ENCODE peak calls at places on chromosome 10, in seven cellular contexts. K, Z, G, O, B, Q and H are unnamed samples.

GRCh38 chr10:106925187-106925586 is 239.3 kb downstream of the SORCS1 start:
- DNase-seq in Z (no peak), G (no peak), K (no peak), Q (no peak), B (no peak), O (no peak), H (no peak)

GRCh38 chr10:133009218-133009954 is 67.0 kb upstream of the CFAP46 start:
- DNase-seq in Z (no peak), K (no peak), B (no peak), O (peak), G (no peak), Q (no peak), H (no peak)

GRCh38 chr10:117221156-117221711 is 19.7 kb upstream of the SLC18A2 start:
- DNase-seq in O (peak), G (peak), Q (no peak), Z (peak), K (peak), B (no peak), H (no peak)

GRCh38 chr10:2986341-2986933 is 80.9 kb upstream of the PFKP start:
- DNase-seq in K (no peak), G (no peak), B (no peak), Q (no peak), Z (no peak), O (no peak), H (no peak)

GRCh38 chr10:31031666-31032514 is at the start of gene ZNF438:
- DNase-seq in O (peak), K (peak), B (peak), G (peak), Z (peak), Q (peak), H (peak)

GRCh38 chr10:78712147-78712546 is 356.6 kb upstream of the ZMIZ1 start:
- DNase-seq in O (no peak), K (no peak), B (no peak), Q (no peak), Z (no peak), G (peak), H (no peak)

GRCh38 chr10:132545659-132546367 is 8.2 kb downstream of the INPP5A start:
- DNase-seq in B (no peak), K (no peak), G (no peak), Z (no peak), Q (no peak), O (no peak), H (no peak)

GRCh38 chr10:8183241-8183704 is 128.8 kb downstream of the GATA3 start:
- DNase-seq in B (no peak), O (no peak), K (no peak), Z (no peak), Q (no peak), G (no peak), H (peak)

GRCh38 chr10:71390435-71390820 is 6.3 kb upstream of the CDH23 start:
- DNase-seq in Q (no peak), Z (no peak), G (peak), B (no peak), K (no peak), O (no peak), H (no peak)

GRCh38 chr10:71996598-71997371 is 32.6 kb downstream of the CHST3 start:
- DNase-seq in G (no peak), K (no peak), Z (no peak), B (peak), Q (no peak), O (no peak), H (no peak)

GRCh38 chr10:1551636-1552338 is 185.5 kb downstream of the ADARB2 start:
- DNase-seq in K (no peak), B (no peak), O (no peak), Q (no peak), Z (no peak), G (no peak), H (no peak)

GRCh38 chr10:103874730-103875129 is 19.4 kb upstream of the SH3PXD2A start:
- DNase-seq in K (no peak), O (no peak), G (no peak), B (no peak), Q (no peak), Z (no peak), H (no peak)

GRCh38 chr10:16441106-16441850 is 4.5 kb downstream of the PTER start:
- DNase-seq in Z (no peak), O (peak), B (no peak), Q (no peak), G (no peak), K (peak), H (no peak)

GRCh38 chr10:130265542-130265941 is 129.4 kb downstream of the GLRX3 start:
- DNase-seq in B (no peak), Q (no peak), G (no peak), O (no peak), Z (no peak), K (no peak), H (no peak)

GRCh38 chr10:15842493-15843169 is 17.7 kb downstream of the MINDY3 start:
- DNase-seq in B (no peak), G (no peak), Z (no peak), Q (peak), O (peak), K (peak), H (no peak)

GRCh38 chr10:6840093-6840763 is 260.2 kb upstream of the PRKCQ start:
- DNase-seq in G (no peak), B (no peak), O (peak), K (no peak), Q (peak), Z (no peak), H (no peak)

GRCh38 chr10:98414578-98414931 is 427 bp downstream of the PYROXD2 start:
- DNase-seq in O (peak), G (no peak), B (no peak), Z (no peak), Q (no peak), K (no peak), H (no peak)

GRCh38 chr10:126536148-126536547 is 134.3 kb downstream of the C10orf90 start:
- DNase-seq in K (peak), G (peak), Z (no peak), Q (peak), O (peak), B (no peak), H (no peak)

GRCh38 chr10:59903871-59904270 is 2.5 kb downstream of the CCDC6 start:
- DNase-seq in Q (peak), K (peak), Z (no peak), G (no peak), O (peak), B (no peak), H (no peak)

GRCh38 chr10:26983156-26983555 is 117.1 kb downstream of the ANKRD26 start:
- DNase-seq in G (no peak), Q (no peak), Z (no peak), O (peak), K (no peak), B (no peak), H (no peak)

GRCh38 chr10:95513941-95514392 is 47.2 kb downstream of the SORBS1 start:
- DNase-seq in O (peak), G (no peak), Q (peak), B (no peak), Z (no peak), K (peak), H (no peak)

GRCh38 chr10:80462986-80463741 is 9.1 kb downstream of the TSPAN14 start:
- DNase-seq in K (peak), Q (peak), G (no peak), O (peak), B (peak), Z (no peak), H (no peak)

GRCh38 chr10:68562666-68563522 is 2.8 kb downstream of the TET1 start:
- DNase-seq in Q (peak), O (peak), K (peak), Z (no peak), G (peak), B (peak), H (peak)

GRCh38 chr10:30502266-30503058 is 68.5 kb downstream of the MAP3K8 start:
- DNase-seq in Q (peak), B (peak), K (peak), Z (no peak), O (peak), G (no peak), H (peak)

GRCh38 chr10:45476559-45476958 is 102.5 kb downstream of the ALOX5 start:
- DNase-seq in B (no peak), G (no peak), Q (no peak), O (no peak), Z (no peak), K (no peak), H (no peak)

GRCh38 chr10:299512-299911 is 164.3 kb downstream of the ZMYND11 start:
- DNase-seq in Z (no peak), G (no peak), O (no peak), K (no peak), B (peak), Q (no peak), H (no peak)
- H3K4me2 ChIP-seq in Z (no peak), G (no peak), O (no peak), K (no peak), B (peak), Q (no peak), H (no peak)

GRCh38 chr10:100291356-100291755 is 4.9 kb upstream of the BLOC1S2 start:
- DNase-seq in O (peak), Q (no peak), B (no peak), Z (no peak), G (no peak), K (no peak), H (no peak)

GRCh38 chr10:100287756-100288155 is 1.3 kb upstream of the BLOC1S2 start:
- DNase-seq in B (no peak), K (no peak), G (no peak), O (no peak), Q (no peak), Z (no peak), H (no peak)

GRCh38 chr10:100297242-100297641 is 10.8 kb upstream of the BLOC1S2 start:
- DNase-seq in G (no peak), Z (no peak), K (no peak), B (no peak), Q (no peak), O (no peak), H (no peak)

GRCh38 chr10:100293067-100293466 is 6.6 kb upstream of the BLOC1S2 start:
- DNase-seq in Z (no peak), K (no peak), O (no peak), B (no peak), Q (no peak), G (no peak), H (no peak)
- H3K4me2 ChIP-seq in Z (no peak), K (no peak), O (no peak), B (no peak), Q (no peak), G (no peak), H (no peak)

GRCh38 chr10:63681965-63682704 is 160.9 kb downstream of the REEP3 start:
- DNase-seq in B (no peak), K (peak), O (peak), Z (no peak), Q (peak), G (no peak), H (no peak)
- H3K4me2 ChIP-seq in B (no peak), K (peak), O (peak), Z (no peak), Q (peak), G (no peak), H (no peak)

GRCh38 chr10:5434017-5434753 is 21.8 kb downstream of the NET1 start:
- DNase-seq in Z (peak), O (peak), G (no peak), B (peak), Q (peak), K (peak), H (peak)
- H3K4me2 ChIP-seq in Z (no peak), O (peak), G (no peak), B (no peak), Q (peak), K (peak), H (no peak)

DNA sequence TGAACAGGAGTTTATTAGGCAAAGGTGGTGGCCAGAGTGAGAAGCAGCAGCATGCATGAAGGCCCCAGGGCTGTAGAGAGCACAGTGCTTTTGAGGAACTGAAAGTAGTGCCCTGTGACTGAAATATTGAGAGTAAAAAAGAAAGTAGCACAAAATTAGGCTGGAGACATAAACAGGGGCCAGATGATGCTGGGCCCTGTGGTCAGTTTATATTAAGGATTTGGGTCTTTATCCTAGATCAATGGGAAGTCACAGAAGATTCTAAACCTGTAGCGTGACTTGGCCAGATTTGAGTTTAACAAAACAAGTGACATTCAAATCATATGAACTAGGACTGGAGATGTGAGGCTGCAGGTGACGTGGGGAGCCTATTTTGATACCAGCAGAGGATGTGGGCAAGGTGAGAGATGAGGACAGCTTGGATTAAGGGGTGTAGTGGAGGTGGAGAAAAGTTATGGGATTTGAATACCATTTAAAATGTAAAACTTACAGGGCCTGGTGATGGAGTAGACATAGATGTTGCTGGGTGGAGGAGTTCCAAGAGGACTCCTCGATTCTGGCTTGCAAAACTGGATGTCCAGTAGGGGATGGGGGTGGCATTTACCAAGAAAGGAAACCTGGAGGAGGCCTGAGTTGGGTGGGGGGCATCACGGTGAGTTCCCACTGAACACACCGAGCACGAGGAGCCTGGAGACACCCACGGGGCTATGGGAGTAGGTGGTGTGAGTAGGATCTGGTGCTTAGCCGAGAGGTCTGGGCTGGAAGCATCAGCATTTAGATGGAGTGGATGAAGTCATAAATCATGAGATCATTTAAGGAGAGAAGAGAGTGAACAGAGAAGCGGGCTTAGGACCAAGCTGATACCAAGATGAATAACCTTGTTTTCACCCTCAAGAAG is 52.8 kb downstream of the HHEX start:
- DNase-seq in O (no peak), G (no peak), Z (no peak), K (no peak), Q (no peak), B (peak), H (peak)
- H3K4me2 ChIP-seq in O (no peak), G (no peak), Z (no peak), K (no peak), Q (no peak), B (peak), H (peak)

DNA sequence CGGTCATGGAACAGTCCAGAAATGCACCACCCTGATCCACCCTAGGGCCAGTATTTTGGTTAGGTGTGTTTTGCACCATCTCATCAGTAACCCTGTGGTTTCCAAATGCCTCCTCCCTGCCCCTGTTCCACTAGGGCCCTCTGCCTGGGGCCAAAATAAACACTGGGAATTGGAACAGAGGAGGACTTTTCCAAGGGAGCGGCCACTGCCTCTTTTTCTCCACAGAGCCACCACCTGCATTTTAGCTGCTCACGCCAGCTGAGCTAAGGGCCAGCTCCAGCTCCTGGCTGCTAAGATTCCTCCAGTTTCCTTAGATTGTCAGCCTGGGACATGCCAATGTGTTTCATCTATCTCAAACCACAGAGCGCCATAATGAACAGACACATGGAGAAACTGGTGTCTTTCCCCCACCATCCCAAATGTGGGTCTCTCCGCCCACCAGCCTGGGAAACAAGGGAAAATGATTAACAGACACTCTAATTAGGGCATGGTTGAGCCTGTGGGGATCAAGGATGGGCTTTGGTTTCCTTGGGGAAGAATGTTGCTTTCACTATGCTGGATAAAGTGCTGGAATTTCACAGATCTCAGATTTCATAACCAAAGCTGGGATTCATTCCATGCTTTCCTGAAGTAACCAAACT is 52.2 kb downstream of the ASB13 start:
- DNase-seq in B (no peak), O (peak), Z (no peak), G (no peak), Q (peak), K (peak), H (no peak)
- H3K4me2 ChIP-seq in B (no peak), O (peak), Z (no peak), G (no peak), Q (peak), K (peak), H (no peak)

GRCh38 chr10:124066744-124067714 is 26.4 kb downstream of the CHST15 start:
- DNase-seq in K (no peak), B (peak), Z (no peak), Q (no peak), G (peak), O (no peak), H (peak)

GRCh38 chr10:124065382-124066155 is 27.8 kb downstream of the CHST15 start:
- DNase-seq in G (no peak), Z (no peak), Q (no peak), B (no peak), K (no peak), O (no peak), H (peak)

GRCh38 chr10:124069341-124069740 is 24.1 kb downstream of the CHST15 start:
- DNase-seq in O (no peak), G (no peak), Q (no peak), B (no peak), Z (no peak), K (no peak), H (peak)

GRCh38 chr10:124068929-124069328 is 24.5 kb downstream of the CHST15 start:
- DNase-seq in Q (no peak), Z (no peak), O (no peak), B (no peak), K (no peak), G (no peak), H (no peak)

GRCh38 chr10:124067825-124068400 is 25.5 kb downstream of the CHST15 start:
- DNase-seq in O (no peak), G (no peak), K (no peak), B (no peak), Z (no peak), Q (no peak), H (peak)
- H3K4me2 ChIP-seq in O (no peak), G (no peak), K (no peak), B (peak), Z (no peak), Q (no peak), H (peak)